ENCODE peak calls at places on chromosomes 3 and 15, in seven cellular contexts. R, Y, K, S, L, N and P are unnamed samples. For H3K36me3 and H3K27me3, the result is how much of the 10 kb centered on the place peaks cover.

GRCh38 chr3:182165234-182165633 is 453.5 kb downstream of the SOX2 start:
- DNase-seq in L (no peak), K (no peak), N (no peak), R (peak), S (no peak), Y (no peak), P (no peak)

GRCh38 chr3:63972987-63973386 is 50.3 kb downstream of the PSMD6 start:
- DNase-seq in N (no peak), R (no peak), L (no peak), S (no peak), Y (no peak), K (no peak), P (no peak)

GRCh38 chr15:93241696-93242585 is 152.9 kb upstream of the RGMA start:
- DNase-seq in Y (no peak), N (no peak), R (no peak), L (peak), K (no peak), S (peak), P (peak)

GRCh38 chr3:120506076-120506827 is 55.5 kb upstream of the FSTL1 start:
- DNase-seq in K (no peak), R (no peak), S (no peak), L (no peak), N (no peak), Y (peak), P (no peak)

GRCh38 chr3:12967751-12968209 is 105.4 kb downstream of the IQSEC1 start:
- DNase-seq in K (peak), N (peak), S (peak), Y (peak), R (peak), L (peak), P (peak)

GRCh38 chr15:26981492-26981891 is 10.5 kb downstream of the GABRG3 start:
- DNase-seq in L (no peak), K (no peak), Y (no peak), R (no peak), S (no peak), N (no peak), P (no peak)

GRCh38 chr3:152508705-152509104 is 240.0 kb downstream of the MBNL1 start:
- DNase-seq in N (no peak), Y (no peak), R (peak), S (no peak), L (peak), K (no peak), P (no peak)

GRCh38 chr3:28601291-28601690 is 252.7 kb upstream of the AZI2 start:
- DNase-seq in K (no peak), S (no peak), L (no peak), N (no peak), Y (no peak), R (peak), P (no peak)

GRCh38 chr3:194464692-194465091 is 22.1 kb downstream of the ATP13A3 start:
- DNase-seq in R (no peak), N (no peak), Y (no peak), K (no peak), L (no peak), S (no peak), P (no peak)

GRCh38 chr3:58073315-58074125 is 65.3 kb downstream of the FLNB start:
- DNase-seq in N (no peak), S (no peak), K (no peak), R (no peak), L (no peak), Y (no peak), P (no peak)

GRCh38 chr3:42735021-42735420 is 32.4 kb upstream of the HHATL start:
- DNase-seq in Y (no peak), R (no peak), L (no peak), N (no peak), S (no peak), K (no peak), P (no peak)

GRCh38 chr3:127420825-127421224 is 133.0 kb upstream of the PRR20G start:
- DNase-seq in L (no peak), K (no peak), Y (no peak), S (peak), R (no peak), N (no peak), P (no peak)

GRCh38 chr3:15997274-15997943 is 177.1 kb upstream of the GALNT15 start:
- DNase-seq in N (no peak), L (no peak), Y (no peak), R (no peak), K (no peak), S (no peak), P (no peak)

GRCh38 chr3:53624467-53624866 is 130.1 kb downstream of the CACNA1D start:
- DNase-seq in L (no peak), K (no peak), N (no peak), Y (no peak), S (no peak), R (no peak), P (no peak)

GRCh38 chr3:2837233-2837632 is 272.9 kb downstream of the IL5RA start:
- DNase-seq in S (no peak), R (no peak), N (no peak), L (no peak), Y (no peak), K (no peak), P (no peak)

GRCh38 chr15:73750951-73751350 is 2.2 kb downstream of the INSYN1 start:
- DNase-seq in K (no peak), N (no peak), Y (no peak), S (no peak), L (no peak), R (no peak), P (no peak)
- H3K4me3 ChIP-seq in K (no peak), N (no peak), Y (no peak), S (peak), L (peak), R (no peak), P (no peak)

DNA sequence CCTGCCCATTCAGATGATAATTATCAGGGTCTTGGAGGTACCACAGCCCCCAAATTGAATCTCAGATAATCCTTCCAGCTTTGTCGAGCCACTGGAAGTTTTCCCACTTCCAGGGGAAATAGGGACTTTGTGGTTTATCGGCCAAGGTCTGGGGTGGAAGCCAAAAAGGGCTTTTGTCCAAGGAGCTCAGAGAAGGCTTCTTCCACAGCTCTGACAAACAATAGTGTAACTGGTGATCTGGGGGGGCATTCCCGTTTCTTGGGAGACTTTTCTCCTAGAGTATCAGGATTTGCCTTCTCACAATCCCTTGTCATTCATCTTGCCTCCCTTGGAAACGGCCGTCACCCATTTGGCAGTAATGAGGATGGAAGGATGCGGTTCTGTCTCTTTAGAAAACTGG is 18.4 kb downstream of the SRGAP3 start:
- DNase-seq in R (no peak), Y (no peak), L (no peak), K (no peak), N (no peak), S (peak), P (peak)
- H3K36me3 ChIP-seq in R (under half), Y (under half), L (under half), K (under half), N (under half), S (under half), P (under half)

DNA sequence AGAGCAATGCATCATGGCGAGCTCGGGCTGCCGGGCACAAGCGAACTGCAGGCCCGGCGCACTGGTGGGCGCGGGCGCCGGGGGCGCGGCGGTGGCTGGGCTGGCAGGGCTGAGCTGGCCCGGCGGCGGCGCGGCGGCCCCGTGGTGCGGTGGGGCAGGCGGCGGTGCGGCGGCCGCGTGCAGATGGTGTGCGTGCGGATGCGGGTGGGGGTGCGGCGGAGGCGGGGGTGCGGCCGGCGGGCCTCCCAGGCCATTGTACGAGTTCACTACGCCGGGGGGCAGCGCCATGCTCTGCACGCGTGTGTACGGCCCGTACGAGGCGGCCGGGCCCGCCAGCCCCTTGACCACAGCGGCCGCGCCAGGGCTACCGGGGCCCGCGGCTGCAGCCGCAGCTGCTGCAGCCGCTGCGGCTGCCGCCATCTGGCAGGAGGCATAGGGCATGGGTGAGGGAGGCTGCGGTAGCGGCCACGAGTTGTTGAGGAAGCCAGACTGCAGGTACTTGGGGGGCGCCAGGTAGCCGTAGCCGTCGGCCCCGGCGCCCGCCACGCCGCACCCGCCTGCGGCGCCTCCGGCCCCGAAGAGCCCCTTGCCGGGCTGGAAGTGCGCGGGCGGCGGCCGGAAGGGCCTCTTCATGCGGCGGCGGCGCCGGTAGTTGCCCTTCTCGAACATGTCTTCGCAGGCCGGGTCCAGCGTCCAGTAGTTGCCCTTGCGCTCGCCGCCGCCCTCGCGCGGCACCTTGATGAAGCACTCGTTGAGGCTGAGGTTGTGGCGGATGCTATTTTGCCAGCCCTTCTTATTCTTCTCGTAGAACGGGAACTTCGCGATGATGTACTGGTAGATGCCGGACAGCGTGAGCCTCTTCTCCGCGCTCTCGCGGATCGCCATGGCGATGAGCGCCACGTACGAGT is 1.0 kb downstream of the FOXL2 start:
- DNase-seq in Y (peak), S (peak), N (no peak), K (no peak), R (peak), L (peak), P (peak)
- H3K27me3 ChIP-seq in Y (half or more), S (half or more), N (half or more), K (under half), R (half or more), L (half or more), P (half or more)

DNA sequence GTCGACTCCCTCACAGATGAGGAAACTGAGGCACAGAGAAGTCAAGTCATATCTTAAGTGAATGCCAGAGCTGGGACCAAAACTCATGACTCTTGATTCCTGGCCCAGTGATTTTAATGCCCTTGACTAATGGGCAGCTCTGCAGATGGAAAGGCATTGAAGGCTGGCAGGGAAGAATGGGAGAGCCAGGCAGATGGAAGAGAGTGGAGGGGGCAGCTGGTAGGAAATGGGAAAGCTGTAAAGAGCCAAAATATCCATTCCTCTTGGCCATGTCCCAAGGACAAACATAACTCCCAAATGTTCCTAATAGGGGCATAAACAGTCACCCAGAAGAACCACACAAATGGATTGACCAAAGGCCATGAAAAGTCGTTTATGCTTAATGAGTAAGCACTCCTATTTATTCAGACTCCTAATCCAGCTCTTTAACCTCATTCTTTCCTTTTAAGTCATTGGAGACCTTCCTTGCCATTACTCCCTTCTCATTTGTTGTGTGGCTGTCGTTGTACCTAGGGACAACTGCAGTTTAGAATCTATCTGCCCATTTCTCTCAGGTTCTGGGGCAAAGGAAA is 330.5 kb upstream of the ROPN1 start:
- DNase-seq in L (no peak), K (no peak), N (no peak), S (no peak), Y (peak), R (no peak), P (no peak)
- H3K4me3 ChIP-seq in L (no peak), K (no peak), N (no peak), S (no peak), Y (no peak), R (no peak), P (no peak)

GRCh38 chr3:9390265-9390888 is 7.0 kb upstream of the SETD5 start:
- DNase-seq in R (no peak), S (no peak), K (no peak), L (no peak), N (no peak), Y (no peak), P (no peak)
- H3K36me3 ChIP-seq in R (under half), S (half or more), K (under half), L (half or more), N (half or more), Y (under half), P (under half)